ENCODE peak calls at places on chromosome 11, in eight cellular contexts. W, O, M, Z, V, X, D and Y are unnamed samples.

GRCh38 chr11:2838091-2838490 is 47.5 kb downstream of the CDKN1C start:
- DNase-seq in W (no peak), M (no peak), D (no peak), Z (no peak), X (no peak), V (no peak), O (no peak), Y (no peak)

GRCh38 chr11:117933930-117934329 is 4.7 kb upstream of the TMPRSS13 start:
- DNase-seq in O (no peak), M (no peak), X (no peak), V (no peak), Z (no peak), W (no peak), D (no peak), Y (peak)

GRCh38 chr11:81725691-81726090 is 1008.0 kb downstream of the FAM181B start:
- DNase-seq in M (no peak), D (no peak), O (no peak), X (no peak), V (no peak), W (no peak), Z (no peak), Y (no peak)

GRCh38 chr11:12362857-12363256 is 14.5 kb upstream of the PARVA start:
- DNase-seq in W (no peak), Z (no peak), D (no peak), M (no peak), X (no peak), V (no peak), O (no peak), Y (no peak)

GRCh38 chr11:2384723-2385041 is 7.6 kb downstream of the CD81 start:
- DNase-seq in M (no peak), V (no peak), Z (no peak), X (no peak), D (no peak), O (no peak), W (no peak), Y (no peak)

GRCh38 chr11:13834463-13834862 is 128.1 kb upstream of the SPON1 start:
- DNase-seq in D (no peak), V (peak), W (no peak), O (no peak), Z (no peak), M (no peak), X (no peak), Y (peak)

GRCh38 chr11:121889168-121889567 is 226.8 kb downstream of the BLID start:
- DNase-seq in M (no peak), X (no peak), V (no peak), Z (no peak), D (no peak), O (no peak), W (no peak), Y (no peak)

GRCh38 chr11:16406226-16406625 is 49.9 kb upstream of the SOX6 start:
- DNase-seq in X (no peak), V (no peak), O (no peak), M (no peak), Z (no peak), W (no peak), D (no peak), Y (no peak)

GRCh38 chr11:75345455-75346224 is 5.8 kb downstream of the ARRB1 start:
- DNase-seq in V (no peak), M (no peak), W (no peak), X (no peak), Z (no peak), D (no peak), O (no peak), Y (no peak)

GRCh38 chr11:112834277-112834755 is 126.9 kb upstream of the NCAM1 start:
- DNase-seq in Z (no peak), V (no peak), M (no peak), X (no peak), W (no peak), O (no peak), D (no peak), Y (no peak)

GRCh38 chr11:73198677-73199076 is 19.4 kb upstream of the P2RY2 start:
- DNase-seq in Z (no peak), W (peak), X (no peak), V (no peak), D (no peak), O (no peak), M (no peak), Y (peak)

GRCh38 chr11:59787816-59788215 is 22.8 kb downstream of the MRPL16 start:
- DNase-seq in O (no peak), X (no peak), M (no peak), W (peak), D (no peak), Z (peak), V (no peak), Y (no peak)

GRCh38 chr11:13949876-13950275 is 12.6 kb upstream of the SPON1 start:
- DNase-seq in X (no peak), Z (no peak), D (no peak), W (no peak), M (no peak), V (no peak), O (no peak), Y (no peak)

GRCh38 chr11:83836883-83837654 is 550.9 kb upstream of the CCDC90B start:
- DNase-seq in D (no peak), M (no peak), V (peak), O (no peak), W (no peak), X (peak), Z (peak), Y (peak)

GRCh38 chr11:10520562-10520961 is 20.4 kb downstream of the RNF141 start:
- DNase-seq in D (no peak), O (no peak), W (no peak), V (no peak), M (no peak), Z (no peak), X (no peak), Y (no peak)

GRCh38 chr11:69674267-69674885 is 777 bp downstream of the LTO1 start:
- DNase-seq in D (no peak), X (no peak), V (no peak), O (no peak), Z (peak), M (no peak), W (peak), Y (peak)

GRCh38 chr11:33635161-33635560 is 65.5 kb downstream of the C11orf91 start:
- DNase-seq in W (no peak), D (no peak), V (no peak), X (no peak), Z (no peak), M (no peak), O (no peak), Y (no peak)

GRCh38 chr11:75786101-75786736 is 17.6 kb downstream of the DGAT2 start:
- DNase-seq in W (no peak), Z (no peak), D (no peak), O (peak), X (no peak), V (no peak), M (no peak), Y (no peak)

GRCh38 chr11:39732002-39732401 is 1727.5 kb downstream of the LRRC4C start:
- DNase-seq in X (no peak), O (no peak), Z (no peak), W (no peak), V (no peak), M (no peak), D (no peak), Y (no peak)

GRCh38 chr11:66689661-66690590 is 12.2 kb upstream of the RBM4B start:
- DNase-seq in D (no peak), Z (no peak), X (no peak), W (no peak), M (no peak), V (no peak), O (no peak), Y (no peak)

GRCh38 chr11:32100495-32100894 is 9.6 kb downstream of the RCN1 start:
- DNase-seq in D (no peak), W (no peak), O (no peak), M (no peak), Z (no peak), X (no peak), V (no peak), Y (no peak)

GRCh38 chr11:118306556-118306955 is 2.0 kb downstream of the CD3E start:
- DNase-seq in V (no peak), Z (no peak), X (no peak), W (no peak), D (peak), O (no peak), M (no peak), Y (no peak)